ENCODE peak calls at places on chromosomes 5 and 9, in four cellular contexts. T, D, J and B are unnamed samples.

GRCh38 chr9:119963798-119964372 is 594.6 kb upstream of the BRINP1 start:
- DNase-seq in D (peak), J (peak), T (peak), B (no peak)

GRCh38 chr9:3177921-3178320 is 334.0 kb upstream of the PUM3 start:
- DNase-seq in T (no peak), D (no peak), J (no peak), B (no peak)

GRCh38 chr9:92547356-92547755 is 11.6 kb upstream of the ECM2 start:
- DNase-seq in T (no peak), D (no peak), J (no peak), B (no peak)

GRCh38 chr9:1231998-1232919 is 182.1 kb downstream of the DMRT2 start:
- DNase-seq in J (peak), D (no peak), T (peak), B (no peak)

GRCh38 chr5:83914199-83914598 is 193.5 kb upstream of the HAPLN1 start:
- DNase-seq in J (no peak), D (no peak), T (peak), B (no peak)

GRCh38 chr9:126859111-126859510 is 1.3 kb upstream of the ZBTB34 start:
- DNase-seq in T (no peak), J (no peak), D (no peak), B (no peak)

GRCh38 chr9:88396836-88397577 is 8.8 kb downstream of the SPIN1 start:
- DNase-seq in D (no peak), T (peak), J (no peak), B (no peak)

GRCh38 chr9:96100385-96100978 is 201.5 kb downstream of the HSD17B3 start:
- DNase-seq in T (no peak), D (no peak), J (peak), B (no peak)

GRCh38 chr5:147452137-147452838 is 57.6 kb downstream of the DPYSL3 start:
- DNase-seq in T (no peak), D (peak), J (peak), B (no peak)

GRCh38 chr5:172806897-172807672 is 27.0 kb upstream of the ERGIC1 start:
- DNase-seq in D (peak), J (peak), T (peak), B (peak)

GRCh38 chr5:134585966-134586365 is 46.7 kb downstream of the SAR1B start:
- DNase-seq in D (peak), T (no peak), J (no peak), B (no peak)

GRCh38 chr5:140324834-140325195 is 21.6 kb downstream of the HBEGF start:
- DNase-seq in T (peak), D (no peak), J (no peak), B (no peak)

GRCh38 chr5:146528232-146528631 is 12.2 kb upstream of the GPR151 start:
- DNase-seq in D (no peak), T (no peak), J (no peak), B (no peak)

GRCh38 chr9:33921967-33922895 is 105.3 kb downstream of the UBE2R2 start:
- DNase-seq in J (no peak), D (peak), T (no peak), B (no peak)

GRCh38 chr5:89399553-89399952 is 516.6 kb upstream of the MEF2C start:
- DNase-seq in J (no peak), T (no peak), D (no peak), B (no peak)

GRCh38 chr9:20264896-20265295 is 357.4 kb downstream of the MLLT3 start:
- DNase-seq in J (no peak), T (no peak), D (no peak), B (no peak)

GRCh38 chr5:4275232-4275631 is 679.6 kb downstream of the IRX1 start:
- DNase-seq in J (no peak), T (no peak), D (peak), B (no peak)

GRCh38 chr9:89892920-89893319 is 288.1 kb downstream of the GADD45G start:
- DNase-seq in D (peak), T (no peak), J (no peak), B (no peak)

GRCh38 chr9:89890326-89890980 is 285.6 kb downstream of the GADD45G start:
- DNase-seq in T (no peak), D (peak), J (no peak), B (no peak)

GRCh38 chr9:89893886-89894285 is 289.1 kb downstream of the GADD45G start:
- DNase-seq in D (no peak), T (no peak), J (no peak), B (no peak)

GRCh38 chr9:89891221-89892052 is 286.6 kb downstream of the GADD45G start:
- DNase-seq in D (peak), J (no peak), T (no peak), B (no peak)

GRCh38 chr9:89892053-89892419 is 287.2 kb downstream of the GADD45G start:
- DNase-seq in D (no peak), T (no peak), J (no peak), B (no peak)
- H3K27ac ChIP-seq in D (no peak), T (no peak), J (no peak), B (no peak)

GRCh38 chr9:121286688-121286972 is 18.7 kb downstream of the GSN start:
- DNase-seq in D (no peak), T (no peak), J (no peak), B (no peak)
- H3K27ac ChIP-seq in D (no peak), T (peak), J (peak), B (no peak)

GRCh38 chr5:79853003-79853402 is 138.1 kb downstream of the MTX3 start:
- DNase-seq in T (no peak), D (no peak), J (no peak), B (no peak)
- H3K27ac ChIP-seq in T (no peak), D (no peak), J (no peak), B (no peak)

GRCh38 chr9:121781701-121782464 is 130.4 kb downstream of the DAB2IP start:
- DNase-seq in D (peak), J (no peak), T (no peak), B (no peak)
- H3K27ac ChIP-seq in D (no peak), J (no peak), T (no peak), B (no peak)